ENCODE peak calls at places on chromosomes 6 and 20, in four cellular contexts. K is K562, Z is SK-N-SH, L is HepG2. N is an unnamed sample.

GRCh38 chr6:34374112-34374907 is 18.2 kb downstream of the NUDT3 start:
- DNase-seq in K (no peak), Z (no peak), L (no peak), N (no peak)

GRCh38 chr6:30829639-30830250 is 54.6 kb upstream of the DDR1 start:
- DNase-seq in K (no peak), Z (no peak), L (peak; percentile 63), N (no peak)

GRCh38 chr6:26017567-26017966 is 55.0 kb downstream of the TRIM38 start:
- DNase-seq in K (no peak), Z (no peak), L (no peak), N (no peak)

GRCh38 chr20:53831812-53832211 is 238.2 kb upstream of the ZNF217 start:
- DNase-seq in K (no peak), Z (no peak), L (no peak), N (no peak)

GRCh38 chr20:62734336-62734735 is 25.7 kb downstream of the NTSR1 start:
- DNase-seq in K (no peak), Z (no peak), L (no peak), N (no peak)

GRCh38 chr6:112938656-112939055 is 591.5 kb downstream of the RFPL4B start:
- DNase-seq in K (no peak), Z (no peak), L (no peak), N (no peak)

GRCh38 chr6:27318973-27319372 is 6.9 kb upstream of the POM121L2 start:
- DNase-seq in K (peak; percentile 26), Z (no peak), L (no peak), N (no peak)

GRCh38 chr20:51541189-51542032 is 1.1 kb downstream of the NFATC2 start:
- DNase-seq in K (peak; percentile 86), Z (no peak), L (peak; percentile 87), N (no peak)

GRCh38 chr6:74734901-74735300 is 471.0 kb downstream of the COL12A1 start:
- DNase-seq in K (no peak), Z (no peak), L (no peak), N (no peak)

GRCh38 chr6:90537723-90538407 is 49.0 kb downstream of the MAP3K7 start:
- DNase-seq in K (no peak), Z (no peak), L (no peak), N (no peak)

GRCh38 chr6:36436466-36436865 is 6.2 kb downstream of the PXT1 start:
- DNase-seq in K (no peak), Z (no peak), L (no peak), N (no peak)

GRCh38 chr6:56866917-56867522 is 87.9 kb upstream of the BEND6 start:
- DNase-seq in K (no peak), Z (no peak), L (no peak), N (no peak)

GRCh38 chr6:72769459-72770125 is 147.7 kb downstream of the KCNQ5 start:
- DNase-seq in K (no peak), Z (no peak), L (no peak), N (no peak)

GRCh38 chr20:19973920-19974620 is 43.1 kb upstream of the NAA20 start:
- DNase-seq in K (no peak), Z (no peak), L (no peak), N (no peak)

DNA sequence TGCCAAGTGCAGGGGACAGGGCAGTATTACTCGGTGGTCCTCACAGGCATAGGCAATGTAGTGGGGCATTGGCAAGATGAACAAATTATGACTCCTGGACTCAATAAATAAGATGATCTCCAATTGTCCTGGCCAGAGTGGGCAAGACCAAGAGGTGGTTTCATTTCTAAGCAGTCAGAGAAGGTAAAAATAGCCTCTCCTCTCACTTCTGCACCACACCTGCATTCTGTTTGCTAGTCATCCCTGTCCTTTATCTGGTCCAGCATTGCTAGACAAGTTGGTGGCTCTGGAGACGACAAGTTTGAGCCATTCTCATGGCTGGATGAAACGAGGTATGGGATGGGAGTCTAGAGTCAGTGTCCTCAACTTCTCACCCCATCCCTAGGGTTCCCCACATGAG is 83.0 kb downstream of the BANF2 start:
- DNase-seq in K (no peak), Z (no peak), L (no peak), N (no peak)
- TF ChIP-seq ELF1 in K (no peak), Z (no peak), L (no peak), N (no peak)

GRCh38 chr6:18262812-18263560 is 1.3 kb downstream of the DEK start:
- DNase-seq in K (peak; percentile 30), Z (no peak), L (peak; percentile 31), N (no peak)
- TF ChIP-seq ELF1 in K (peak; percentile 37), Z (peak; percentile 30), L (peak; percentile 47), N (no peak)

GRCh38 chr6:145814035-145814500 is 527 bp downstream of the FBXO30 start:
- DNase-seq in K (peak; percentile 43), Z (peak; percentile 34), L (peak; percentile 54), N (no peak)
- TF ChIP-seq ELF1 in K (no peak), Z (no peak), L (no peak), N (no peak)

GRCh38 chr6:121649951-121650350 is 214.5 kb downstream of the GJA1 start:
- DNase-seq in K (no peak), Z (no peak), L (no peak), N (no peak)

GRCh38 chr6:121641158-121641557 is 205.7 kb downstream of the GJA1 start:
- DNase-seq in K (no peak), Z (no peak), L (no peak), N (no peak)

GRCh38 chr6:121647905-121648304 is 212.5 kb downstream of the GJA1 start:
- DNase-seq in K (no peak), Z (no peak), L (no peak), N (no peak)

DNA sequence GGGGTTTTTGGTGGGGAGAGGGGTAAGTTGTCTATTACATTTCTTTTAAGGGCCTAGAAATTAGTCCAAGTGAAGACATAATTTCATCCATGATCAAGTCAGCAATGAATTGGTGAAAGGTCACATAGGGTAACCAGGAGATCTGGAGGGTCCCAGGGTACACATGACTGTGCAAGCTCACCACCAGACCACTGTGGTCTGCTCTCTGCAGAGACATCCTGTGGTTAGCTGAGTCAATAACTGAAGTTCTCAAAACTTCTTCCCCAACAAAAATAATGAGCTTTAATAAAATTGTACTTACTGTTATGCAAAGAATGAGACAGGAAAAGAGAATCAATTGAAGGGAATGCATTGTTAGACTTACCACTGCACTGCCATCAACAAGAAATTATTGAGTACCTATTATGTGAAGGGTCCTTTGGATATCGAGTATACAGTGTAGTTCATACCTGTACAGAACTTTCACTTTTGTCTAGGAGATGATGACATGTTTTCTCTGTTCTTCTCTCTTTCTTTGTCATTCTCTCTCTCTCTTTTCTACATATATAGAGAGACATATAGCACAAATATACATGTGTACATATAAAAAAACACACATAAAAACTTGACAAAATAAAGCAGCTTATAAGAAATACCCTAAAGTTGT is 209.8 kb downstream of the GJA1 start:
- DNase-seq in K (no peak), Z (no peak), L (no peak), N (no peak)
- TF ChIP-seq ELF1 in K (no peak), Z (no peak), L (no peak), N (no peak)

GRCh38 chr6:42938987-42939809 is 9.9 kb downstream of the CNPY3 start:
- DNase-seq in K (no peak), Z (no peak), L (peak; percentile 86), N (no peak)

GRCh38 chr6:42936398-42936797 is 7.1 kb downstream of the CNPY3 start:
- DNase-seq in K (no peak), Z (no peak), L (no peak), N (no peak)

GRCh38 chr6:42938428-42938796 is 9.1 kb downstream of the CNPY3 start:
- DNase-seq in K (no peak), Z (no peak), L (no peak), N (no peak)

GRCh38 chr6:42939810-42940167 is 10.5 kb downstream of the CNPY3 start:
- DNase-seq in K (no peak), Z (no peak), L (no peak), N (no peak)

DNA sequence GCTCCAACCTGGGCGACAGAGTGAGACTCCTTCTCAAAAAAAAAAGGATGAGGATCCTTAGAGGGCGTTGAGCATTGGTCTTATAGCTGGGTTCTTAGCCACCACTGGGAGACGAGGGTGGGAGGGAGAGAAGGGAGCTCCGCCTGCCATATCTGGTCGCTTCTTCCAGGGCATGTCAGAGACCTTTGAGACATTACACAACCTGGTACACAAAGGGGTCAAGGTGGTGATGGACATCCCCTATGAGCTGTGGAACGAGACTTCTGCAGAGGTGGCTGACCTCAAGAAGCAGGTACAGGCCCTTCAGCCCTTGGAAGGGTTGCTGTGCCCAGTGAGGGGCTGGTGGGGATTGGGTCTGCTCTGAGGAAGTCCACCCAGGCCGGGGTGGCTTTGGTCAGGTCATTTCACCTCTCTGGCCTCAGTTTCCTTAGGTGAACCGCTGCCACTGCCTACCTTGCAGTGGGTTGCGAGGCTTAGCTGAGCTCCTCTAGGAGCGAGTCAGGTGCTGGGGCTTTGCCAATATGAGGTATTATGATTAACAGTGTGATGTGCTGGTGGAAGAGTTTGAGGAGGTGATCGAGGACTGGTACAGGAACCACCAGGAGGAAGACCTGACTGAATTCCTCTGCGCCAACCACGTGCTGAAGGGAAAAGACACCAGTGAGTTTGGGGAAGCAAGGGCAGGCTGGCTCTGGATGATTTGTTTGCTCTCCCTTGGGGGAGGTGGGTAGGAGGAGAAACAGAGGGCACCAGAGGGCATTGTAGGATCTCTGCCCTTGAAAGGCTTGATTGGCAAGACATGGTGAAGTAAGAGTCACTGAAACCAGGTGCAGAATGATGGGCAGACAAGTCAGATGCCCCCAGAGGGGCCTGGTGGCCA is 8.5 kb downstream of the CNPY3 start:
- DNase-seq in K (no peak), Z (no peak), L (no peak), N (no peak)
- TF ChIP-seq ELF1 in K (no peak), Z (no peak), L (no peak), N (no peak)

DNA sequence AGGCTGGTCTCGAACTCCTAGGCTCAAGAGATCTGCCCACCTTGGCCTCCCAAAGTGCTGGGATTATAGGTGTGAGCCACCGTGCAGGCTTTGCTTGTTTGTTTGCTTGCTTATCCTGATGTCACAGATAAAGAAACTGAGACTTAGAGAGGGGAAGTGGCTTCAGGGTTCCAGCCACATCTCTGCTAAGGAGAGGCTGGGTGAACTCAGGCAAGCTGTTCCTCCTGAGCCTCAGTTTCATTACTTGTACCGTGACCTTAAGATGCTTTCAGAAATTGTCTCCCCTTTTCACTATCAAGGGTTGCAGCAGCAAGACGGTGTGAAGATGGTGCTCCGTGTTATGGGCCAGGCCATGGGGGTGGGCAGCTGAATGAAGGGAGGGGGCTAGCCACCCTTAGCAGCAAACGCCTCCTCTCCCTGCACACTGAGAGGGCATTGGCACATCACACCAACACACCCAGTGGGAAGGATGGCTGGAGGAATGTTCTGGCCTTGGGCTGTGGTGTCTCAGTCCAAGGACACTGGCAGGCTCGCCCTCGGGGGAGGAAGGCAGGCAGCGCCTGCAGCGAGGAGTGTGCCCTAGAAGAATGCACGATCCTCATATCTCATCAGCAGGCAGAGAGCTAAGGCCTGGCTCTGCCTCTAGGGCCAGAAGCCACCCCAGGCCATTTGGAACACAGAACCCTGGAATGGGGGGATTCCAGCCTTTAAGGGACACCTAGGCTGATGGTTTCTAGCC is 48.2 kb upstream of the TLDC2 start:
- DNase-seq in K (no peak), Z (no peak), L (no peak), N (no peak)
- TF ChIP-seq ELF1 in K (no peak), Z (no peak), L (no peak), N (no peak)

GRCh38 chr6:129699661-129700060 is 10.3 kb downstream of the ARHGAP18 start:
- DNase-seq in K (peak; percentile 34), Z (no peak), L (no peak), N (no peak)
- TF ChIP-seq ELF1 in K (no peak), Z (no peak), L (no peak), N (no peak)

GRCh38 chr6:155387551-155387950 is 68.1 kb downstream of the NOX3 start:
- DNase-seq in K (no peak), Z (no peak), L (no peak), N (no peak)
- TF ChIP-seq ELF1 in K (no peak), Z (no peak), L (no peak), N (no peak)

N was measured in HCT116.